ENCODE peak calls at places on chromosomes 12 and 14, in ten cellular contexts. Q, C, S, M, V, L, H, T, Z and D are unnamed samples.

GRCh38 chr12:127809236-127809635 is 457.7 kb upstream of the TMEM132C start:
- DNase-seq in Z (peak; percentile 71), M (peak; percentile 33), S (peak; percentile 29), L (no peak), H (no peak), V (no peak), T (no peak), C (no peak), Q (no peak), D (peak; percentile 63)

GRCh38 chr14:53109028-53109687 is 44.0 kb downstream of the DDHD1 start:
- DNase-seq in C (no peak), L (no peak), M (no peak), H (no peak), T (peak; percentile 32), S (peak; percentile 48), V (no peak), Q (no peak), Z (no peak), D (no peak)

GRCh38 chr12:132413931-132414588 is 75.9 kb upstream of the FBRSL1 start:
- DNase-seq in C (no peak), T (peak; percentile 42), Z (peak; percentile 5), V (no peak), M (no peak), H (no peak), S (no peak), Q (peak; percentile 57), L (no peak), D (no peak)

GRCh38 chr12:53054112-53054878 is 4.4 kb downstream of the TNS2 start:
- DNase-seq in C (peak; percentile 74), S (peak; percentile 87), V (peak; percentile 96), M (peak; percentile 89), L (peak; percentile 94), Z (peak; percentile 62), Q (peak; percentile 88), T (peak; percentile 92), H (no peak), D (peak; percentile 99)

GRCh38 chr12:105256921-105257320 is 20.9 kb upstream of the APPL2 start:
- DNase-seq in H (peak; percentile 22), Z (peak; percentile 63), S (peak; percentile 54), T (no peak), L (no peak), Q (no peak), M (peak; percentile 91), C (no peak), V (no peak), D (no peak)

GRCh38 chr14:97539884-97540283 is 742.7 kb downstream of the VRK1 start:
- DNase-seq in T (no peak), H (no peak), C (no peak), Q (no peak), Z (no peak), S (no peak), V (no peak), L (no peak), M (no peak), D (no peak)

GRCh38 chr14:76710093-76711010 is 50.9 kb upstream of the VASH1 start:
- DNase-seq in Q (no peak), T (peak; percentile 76), V (peak; percentile 38), S (peak; percentile 63), H (no peak), L (peak; percentile 77), M (peak; percentile 66), Z (peak; percentile 18), C (no peak), D (peak; percentile 81)

GRCh38 chr14:53894456-53894855 is 62.2 kb downstream of the BMP4 start:
- DNase-seq in Z (no peak), Q (no peak), M (peak; percentile 75), C (no peak), S (peak; percentile 58), V (no peak), T (peak; percentile 56), L (no peak), H (peak; percentile 17), D (no peak)

GRCh38 chr14:65153101-65153500 is 50.8 kb upstream of the MAX start:
- DNase-seq in S (no peak), V (no peak), M (no peak), L (no peak), T (no peak), Z (no peak), C (no peak), Q (no peak), H (no peak), D (no peak)

GRCh38 chr12:64890873-64891468 is 66.5 kb downstream of the TBC1D30 start:
- DNase-seq in Q (no peak), M (peak; percentile 73), C (no peak), L (peak; percentile 78), V (peak; percentile 69), Z (peak; percentile 29), H (no peak), S (peak; percentile 63), T (peak; percentile 80), D (peak; percentile 71)

GRCh38 chr12:48527891-48528670 is 2.6 kb downstream of the OR8S1 start:
- DNase-seq in Q (no peak), M (no peak), T (no peak), S (no peak), Z (no peak), H (no peak), C (no peak), V (no peak), L (no peak), D (no peak)

GRCh38 chr12:58097741-58098140 is 156.4 kb downstream of the ATP23 start:
- DNase-seq in T (no peak), M (no peak), Q (no peak), Z (no peak), S (no peak), V (no peak), L (no peak), H (no peak), C (no peak), D (no peak)

GRCh38 chr12:131940121-131940520 is 9.6 kb upstream of the EP400 start:
- DNase-seq in C (no peak), Q (no peak), M (no peak), T (no peak), H (no peak), S (no peak), Z (no peak), L (no peak), V (no peak), D (no peak)

GRCh38 chr14:53979141-53979673 is 22.6 kb upstream of the BMP4 start:
- DNase-seq in S (peak; percentile 77), Z (no peak), Q (no peak), H (no peak), L (no peak), M (no peak), T (no peak), C (no peak), V (no peak), D (no peak)

GRCh38 chr12:102372112-102372511 is 108.3 kb downstream of the IGF1 start:
- DNase-seq in H (no peak), S (no peak), M (no peak), Q (no peak), V (no peak), C (no peak), L (no peak), T (no peak), Z (no peak), D (no peak)

GRCh38 chr14:103014466-103015319 is 42.7 kb downstream of the CDC42BPB start:
- DNase-seq in L (no peak), M (peak; percentile 79), C (no peak), Q (no peak), V (peak; percentile 86), H (no peak), Z (no peak), T (peak; percentile 36), S (peak; percentile 74), D (no peak)

GRCh38 chr14:100486025-100486828 is 101.0 kb downstream of the BEGAIN start:
- DNase-seq in L (no peak), S (peak; percentile 90), M (peak; percentile 74), V (peak; percentile 100), Q (peak; percentile 93), H (no peak), C (no peak), Z (peak; percentile 4), T (peak; percentile 77), D (peak; percentile 58)

GRCh38 chr14:105851716-105852377 is 325.5 kb downstream of the TMEM121 start:
- DNase-seq in L (no peak), C (no peak), Q (no peak), H (no peak), V (no peak), T (no peak), S (no peak), M (no peak), Z (no peak), D (no peak)

GRCh38 chr14:59920378-59920683 is 387 bp downstream of the LRRC9 start:
- DNase-seq in T (no peak), S (no peak), Q (no peak), Z (no peak), H (no peak), V (no peak), C (no peak), M (no peak), L (no peak), D (no peak)

GRCh38 chr14:101252443-101253214 is 308.7 kb upstream of the DIO3 start:
- DNase-seq in Z (no peak), H (no peak), T (no peak), M (no peak), L (no peak), C (no peak), S (peak; percentile 6), Q (no peak), V (no peak), D (no peak)

GRCh38 chr12:67726868-67727267 is 78.3 kb downstream of the DYRK2 start:
- DNase-seq in S (no peak), H (no peak), M (no peak), V (no peak), Q (no peak), Z (no peak), T (no peak), L (no peak), C (no peak), D (no peak)

GRCh38 chr12:93536766-93537515 is 35.5 kb upstream of the SOCS2 start:
- DNase-seq in Z (no peak), Q (no peak), M (no peak), C (no peak), T (no peak), S (peak; percentile 20), H (no peak), V (no peak), L (no peak), D (peak; percentile 33)

GRCh38 chr12:52629251-52630103 is 11.1 kb upstream of the KRT73 start:
- DNase-seq in C (no peak), H (no peak), Z (no peak), L (no peak), M (no peak), T (no peak), S (no peak), V (no peak), Q (no peak), D (no peak)

GRCh38 chr12:89878327-89878726 is 169.7 kb upstream of the ATP2B1 start:
- DNase-seq in M (no peak), H (no peak), L (no peak), C (no peak), Q (no peak), Z (no peak), S (no peak), T (no peak), V (no peak), D (no peak)

GRCh38 chr14:29603721-29604120 is 323.9 kb downstream of the PRKD1 start:
- DNase-seq in H (no peak), L (no peak), M (no peak), Q (no peak), S (no peak), Z (no peak), T (peak; percentile 44), V (no peak), C (no peak), D (no peak)

GRCh38 chr12:92136883-92137582 is 8.6 kb downstream of the BTG1 start:
- DNase-seq in H (no peak), L (no peak), C (no peak), T (peak; percentile 67), V (no peak), M (peak; percentile 94), S (peak; percentile 56), Q (no peak), Z (peak; percentile 58), D (no peak)

GRCh38 chr12:110689002-110689600 is at the start of gene HVCN1:
- DNase-seq in M (peak; percentile 50), Z (no peak), H (no peak), C (no peak), T (peak; percentile 34), S (peak; percentile 84), L (peak; percentile 5), V (no peak), Q (peak; percentile 50), D (peak; percentile 49)

GRCh38 chr14:99481745-99482099 is 513 bp downstream of the CCNK start:
- DNase-seq in L (no peak), Q (no peak), V (no peak), Z (no peak), H (no peak), M (peak; percentile 63), S (peak; percentile 44), C (no peak), T (peak; percentile 45), D (no peak)